ENCODE peak calls at places on chromosomes 13 and 19, in four cellular contexts. One of them, this sample, is unnamed.

GRCh38 chr13:46948338-46948737 is 51.5 kb upstream of the HTR2A start:
- DNase-seq in EH: no peak
- DNase-seq in ELR: peak; percentile 37
- DNase-seq in GM04504: no peak
- DNase-seq in this sample: no peak

GRCh38 chr13:44739120-44739519 is 163.0 kb upstream of the TSC22D1 start:
- DNase-seq in EH: no peak
- DNase-seq in ELR: no peak
- DNase-seq in GM04504: no peak
- DNase-seq in this sample: no peak

GRCh38 chr19:19304186-19304975 is 15.9 kb downstream of the SUGP1 start:
- DNase-seq in EH: no peak
- DNase-seq in ELR: no peak
- DNase-seq in GM04504: no peak
- DNase-seq in this sample: no peak

GRCh38 chr13:28438598-28439334 is 56.2 kb downstream of the FLT1 start:
- DNase-seq in EH: no peak
- DNase-seq in ELR: no peak
- DNase-seq in GM04504: no peak
- DNase-seq in this sample: no peak

GRCh38 chr19:16143399-16144215 is at the start of gene HSH2D:
- DNase-seq in EH: no peak
- DNase-seq in ELR: peak; percentile 26
- DNase-seq in GM04504: no peak
- DNase-seq in this sample: no peak

GRCh38 chr13:20151016-20151415 is 9.8 kb downstream of the GJA3 start:
- DNase-seq in EH: no peak
- DNase-seq in ELR: no peak
- DNase-seq in GM04504: no peak
- DNase-seq in this sample: no peak

GRCh38 chr13:110047511-110047910 is 259.4 kb downstream of the COL4A1 start:
- DNase-seq in EH: peak; percentile 10
- DNase-seq in ELR: no peak
- DNase-seq in GM04504: no peak
- DNase-seq in this sample: peak; percentile 11

GRCh38 chr13:33931397-33931987 is 113.5 kb downstream of the RFC3 start:
- DNase-seq in EH: peak; percentile 71
- DNase-seq in ELR: peak; percentile 73
- DNase-seq in GM04504: peak; percentile 32
- DNase-seq in this sample: no peak

GRCh38 chr19:15702590-15702930 is 25.3 kb upstream of the OR10H2 start:
- DNase-seq in EH: peak; percentile 0
- DNase-seq in ELR: peak; percentile 5
- DNase-seq in GM04504: no peak
- DNase-seq in this sample: no peak

GRCh38 chr13:18993884-18994660 is 187.6 kb downstream of the TUBA3C start:
- DNase-seq in EH: no peak
- DNase-seq in ELR: no peak
- DNase-seq in GM04504: no peak
- DNase-seq in this sample: no peak

GRCh38 chr19:53982056-53982455 is 9.4 kb upstream of the CACNG6 start:
- DNase-seq in EH: no peak
- DNase-seq in ELR: no peak
- DNase-seq in GM04504: no peak
- DNase-seq in this sample: no peak

GRCh38 chr13:24503376-24503690 is 9.2 kb downstream of the PARP4 start:
- DNase-seq in EH: no peak
- DNase-seq in ELR: no peak
- DNase-seq in GM04504: no peak
- DNase-seq in this sample: no peak

GRCh38 chr19:5397804-5398692 is 57.2 kb upstream of the ZNRF4 start:
- DNase-seq in EH: peak; percentile 26
- DNase-seq in ELR: peak; percentile 46
- DNase-seq in GM04504: no peak
- DNase-seq in this sample: no peak

GRCh38 chr19:46861691-46862503 is 1.1 kb downstream of the ARHGAP35 start:
- DNase-seq in EH: peak; percentile 40
- DNase-seq in ELR: peak; percentile 51
- DNase-seq in GM04504: no peak
- DNase-seq in this sample: no peak

GRCh38 chr13:106118050-106118449 is 417.4 kb downstream of the EFNB2 start:
- DNase-seq in EH: peak; percentile 44
- DNase-seq in ELR: peak; percentile 41
- DNase-seq in GM04504: no peak
- DNase-seq in this sample: no peak

GRCh38 chr19:6730153-6730804 is 7.1 kb downstream of the GPR108 start:
- DNase-seq in EH: no peak
- DNase-seq in ELR: peak; percentile 36
- DNase-seq in GM04504: no peak
- DNase-seq in this sample: peak; percentile 57

GRCh38 chr19:13804830-13805683 is 9.8 kb downstream of the ZSWIM4 start:
- DNase-seq in EH: no peak
- DNase-seq in ELR: no peak
- DNase-seq in GM04504: no peak
- DNase-seq in this sample: peak; percentile 15

GRCh38 chr19:47729468-47729798 is 15.9 kb upstream of the NOP53 start:
- DNase-seq in EH: peak; percentile 97
- DNase-seq in ELR: peak; percentile 90
- DNase-seq in GM04504: peak; percentile 61
- DNase-seq in this sample: no peak

GRCh38 chr19:5403968-5404640 is 51.1 kb upstream of the ZNRF4 start:
- DNase-seq in EH: peak; percentile 88
- DNase-seq in ELR: peak; percentile 86
- DNase-seq in GM04504: peak; percentile 79
- DNase-seq in this sample: no peak